ENCODE peak calls at places on chromosomes 11 and 22, in eight cellular contexts. H is CD8-positive, alpha-beta memory T cell; F is CD4-positive, CD25-positive, alpha-beta regulatory T cell; U is uterus; B is HCT116; V is psoas muscle; A is SK-N-SH; K is cardiac fibroblast. Z is an unnamed sample.

GRCh38 chr11:113255096-113255495 is 59.3 kb upstream of the TTC12 start:
- DNase-seq in B (no peak), F (no peak), U (no peak), V (no peak), K (no peak), H (no peak), A (no peak), Z (no peak)

GRCh38 chr11:86977441-86978050 is 22.4 kb upstream of the FZD4 start:
- DNase-seq in V (peak), U (no peak), K (peak), F (no peak), B (no peak), A (no peak), H (no peak), Z (no peak)

GRCh38 chr11:1706634-1707400 is 9.8 kb downstream of the KRTAP5-6 start:
- DNase-seq in K (peak), A (no peak), H (no peak), B (no peak), V (peak), F (no peak), U (no peak), Z (no peak)

GRCh38 chr11:2772544-2773031 is 72.8 kb upstream of the KCNQ1OT1 start:
- DNase-seq in A (no peak), K (no peak), H (no peak), F (no peak), U (no peak), B (peak), V (peak), Z (no peak)

GRCh38 chr11:127042445-127042844 is 41.9 kb upstream of the KIRREL3 start:
- DNase-seq in V (no peak), F (no peak), H (no peak), U (no peak), A (no peak), B (no peak), K (no peak), Z (no peak)

GRCh38 chr22:47816121-47816915 is 1053.9 kb downstream of the TBC1D22A start:
- DNase-seq in H (no peak), K (no peak), F (no peak), V (no peak), A (no peak), B (no peak), U (no peak), Z (no peak)

GRCh38 chr11:131488208-131488607 is 117.8 kb downstream of the NTM start:
- DNase-seq in U (no peak), A (no peak), K (no peak), H (no peak), F (no peak), B (no peak), V (no peak), Z (no peak)

GRCh38 chr11:17498058-17498457 is 21.4 kb upstream of the ABCC8 start:
- DNase-seq in A (no peak), B (peak), V (no peak), U (no peak), K (no peak), F (no peak), H (no peak), Z (peak)

GRCh38 chr11:117096140-117096972 is 1.9 kb downstream of the SIK3 start:
- DNase-seq in B (no peak), H (peak), K (peak), V (no peak), U (no peak), F (peak), A (peak), Z (peak)

GRCh38 chr11:116335078-116335477 is 437.7 kb downstream of the BUD13 start:
- DNase-seq in U (no peak), K (no peak), V (no peak), F (no peak), A (no peak), H (no peak), B (no peak), Z (no peak)

GRCh38 chr11:131549099-131549498 is 178.7 kb downstream of the NTM start:
- DNase-seq in H (no peak), B (no peak), A (no peak), F (no peak), V (no peak), U (no peak), K (no peak), Z (no peak)

GRCh38 chr22:37745548-37746365 is 48.9 kb downstream of the TRIOBP start:
- DNase-seq in F (peak), B (no peak), U (peak), A (peak), H (peak), V (peak), K (peak), Z (peak)

GRCh38 chr11:77325159-77325558 is 23.7 kb upstream of the GDPD4 start:
- DNase-seq in U (no peak), F (no peak), A (no peak), K (no peak), H (no peak), V (no peak), B (no peak), Z (no peak)

GRCh38 chr11:66619080-66619554 is 2.7 kb downstream of the RBM14 start:
- DNase-seq in U (no peak), B (no peak), K (peak), A (no peak), H (peak), F (peak), V (no peak), Z (no peak)

GRCh38 chr11:125978171-125978570 is 32.3 kb downstream of the VSIG10L2 start:
- DNase-seq in K (no peak), V (no peak), H (no peak), F (no peak), B (no peak), U (no peak), A (no peak), Z (no peak)

GRCh38 chr11:118996926-118997626 is 862 bp upstream of the CENATAC start:
- DNase-seq in U (no peak), K (no peak), H (peak), V (no peak), B (no peak), A (peak), F (no peak), Z (peak)

GRCh38 chr22:26483043-26483438 is 542 bp downstream of the HPS4 start:
- DNase-seq in U (no peak), A (no peak), K (no peak), B (no peak), F (no peak), V (no peak), H (no peak), Z (no peak)

GRCh38 chr22:31496735-31497146 is 405 bp downstream of the SFI1 start:
- DNase-seq in H (peak), F (peak), K (no peak), A (no peak), V (peak), U (no peak), B (no peak), Z (peak)

GRCh38 chr11:33997473-33998347 is 53.8 kb upstream of the CAPRIN1 start:
- DNase-seq in B (no peak), K (peak), F (no peak), V (no peak), U (no peak), H (no peak), A (peak), Z (no peak)

GRCh38 chr11:28616160-28616559 is 508.0 kb downstream of the METTL15 start:
- DNase-seq in B (no peak), H (no peak), V (no peak), A (no peak), K (no peak), U (no peak), F (no peak), Z (no peak)

GRCh38 chr11:30710216-30710615 is 124.1 kb upstream of the MPPED2 start:
- DNase-seq in B (no peak), U (no peak), V (no peak), F (no peak), K (peak), H (no peak), A (no peak), Z (no peak)

GRCh38 chr22:35102663-35103062 is 36.7 kb downstream of the ISX start:
- DNase-seq in F (no peak), U (no peak), H (no peak), K (peak), B (no peak), A (no peak), V (no peak), Z (peak)

GRCh38 chr11:126764221-126764620 is 236.3 kb downstream of the KIRREL3 start:
- DNase-seq in A (no peak), U (no peak), V (no peak), K (no peak), B (no peak), F (no peak), H (no peak), Z (peak)

GRCh38 chr11:116500833-116501622 is 271.8 kb downstream of the BUD13 start:
- DNase-seq in A (peak), B (no peak), U (no peak), K (no peak), V (no peak), H (no peak), F (no peak), Z (no peak)

GRCh38 chr11:10990637-10991036 is 132.8 kb upstream of the ZBED5 start:
- DNase-seq in A (no peak), H (no peak), F (no peak), K (no peak), U (no peak), V (no peak), B (no peak), Z (no peak)

GRCh38 chr11:61917357-61918109 is at the start of gene RAB3IL1:
- DNase-seq in F (no peak), H (no peak), K (peak), U (peak), A (peak), B (no peak), V (peak), Z (no peak)

GRCh38 chr11:70159612-70160570 is 43.2 kb upstream of the FADD start:
- DNase-seq in V (no peak), H (no peak), F (no peak), A (no peak), U (peak), K (peak), B (peak), Z (no peak)

GRCh38 chr11:3146612-3147256 is 18.4 kb downstream of the OSBPL5 start:
- DNase-seq in H (no peak), K (peak), A (peak), V (no peak), B (no peak), F (no peak), U (no peak), Z (no peak)

GRCh38 chr11:19510468-19510867 is 202.2 kb upstream of the NAV2 start:
- DNase-seq in H (no peak), F (no peak), A (no peak), V (no peak), K (no peak), B (no peak), U (no peak), Z (no peak)

GRCh38 chr11:95833378-95833777 is 43.1 kb downstream of the CEP57 start:
- DNase-seq in B (no peak), F (no peak), U (no peak), K (no peak), A (no peak), H (no peak), V (no peak), Z (no peak)

GRCh38 chr22:29312218-29313125 is 3.0 kb downstream of the RASL10A start:
- DNase-seq in V (no peak), B (no peak), F (no peak), K (no peak), U (no peak), A (peak), H (no peak), Z (no peak)

GRCh38 chr11:96199563-96200025 is 143.4 kb downstream of the MAML2 start:
- DNase-seq in V (no peak), A (no peak), B (no peak), H (no peak), U (no peak), F (peak), K (peak), Z (no peak)

GRCh38 chr22:39041908-39042307 is 1.2 kb downstream of the APOBEC3F start:
- DNase-seq in F (no peak), A (no peak), U (no peak), B (no peak), K (no peak), V (no peak), H (no peak), Z (no peak)

GRCh38 chr22:27554106-27554814 is 247.3 kb downstream of the MN1 start:
- DNase-seq in U (peak), H (no peak), A (no peak), F (no peak), V (no peak), B (no peak), K (peak), Z (no peak)

GRCh38 chr11:75471134-75471943 is 38.3 kb upstream of the KLHL35 start:
- DNase-seq in A (peak), U (no peak), K (no peak), H (no peak), F (no peak), V (no peak), B (no peak), Z (no peak)

GRCh38 chr11:9078113-9079041 is 13.0 kb downstream of the SCUBE2 start:
- DNase-seq in B (no peak), K (no peak), A (no peak), F (no peak), H (no peak), V (no peak), U (no peak), Z (no peak)

GRCh38 chr11:58395581-58395980 is 11.1 kb downstream of the OR5B3 start:
- DNase-seq in U (no peak), F (no peak), A (no peak), B (no peak), V (no peak), K (no peak), H (no peak), Z (no peak)

GRCh38 chr22:38504731-38505594 is 1.1 kb downstream of the DDX17 start:
- DNase-seq in A (peak), K (peak), B (no peak), F (peak), U (peak), V (peak), H (peak), Z (no peak)

DNA sequence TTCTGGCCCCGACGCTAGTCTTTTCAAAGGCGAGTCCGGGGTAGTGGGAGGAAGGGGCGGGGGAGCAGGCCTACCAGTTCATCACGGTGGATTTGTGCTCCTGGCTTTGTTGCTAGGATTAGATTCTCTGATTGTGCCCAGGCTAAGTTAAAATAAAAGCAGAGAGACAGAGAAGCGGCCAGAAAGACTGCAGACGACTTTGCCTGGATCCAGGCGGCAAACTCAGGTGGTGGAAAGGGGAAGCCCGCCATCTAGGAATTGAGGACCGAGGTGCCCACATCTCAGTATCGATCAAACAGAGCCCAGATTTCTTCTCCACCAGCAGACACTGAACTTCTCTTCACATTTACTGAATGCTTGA is 2.6 kb downstream of the FAT3 start:
- DNase-seq in A (peak), K (no peak), U (no peak), F (no peak), B (no peak), V (no peak), H (no peak), Z (no peak)
- H3K4me3 ChIP-seq in A (peak), K (no peak), U (peak), F (no peak), B (no peak), V (peak), H (no peak), Z (no peak)

DNA sequence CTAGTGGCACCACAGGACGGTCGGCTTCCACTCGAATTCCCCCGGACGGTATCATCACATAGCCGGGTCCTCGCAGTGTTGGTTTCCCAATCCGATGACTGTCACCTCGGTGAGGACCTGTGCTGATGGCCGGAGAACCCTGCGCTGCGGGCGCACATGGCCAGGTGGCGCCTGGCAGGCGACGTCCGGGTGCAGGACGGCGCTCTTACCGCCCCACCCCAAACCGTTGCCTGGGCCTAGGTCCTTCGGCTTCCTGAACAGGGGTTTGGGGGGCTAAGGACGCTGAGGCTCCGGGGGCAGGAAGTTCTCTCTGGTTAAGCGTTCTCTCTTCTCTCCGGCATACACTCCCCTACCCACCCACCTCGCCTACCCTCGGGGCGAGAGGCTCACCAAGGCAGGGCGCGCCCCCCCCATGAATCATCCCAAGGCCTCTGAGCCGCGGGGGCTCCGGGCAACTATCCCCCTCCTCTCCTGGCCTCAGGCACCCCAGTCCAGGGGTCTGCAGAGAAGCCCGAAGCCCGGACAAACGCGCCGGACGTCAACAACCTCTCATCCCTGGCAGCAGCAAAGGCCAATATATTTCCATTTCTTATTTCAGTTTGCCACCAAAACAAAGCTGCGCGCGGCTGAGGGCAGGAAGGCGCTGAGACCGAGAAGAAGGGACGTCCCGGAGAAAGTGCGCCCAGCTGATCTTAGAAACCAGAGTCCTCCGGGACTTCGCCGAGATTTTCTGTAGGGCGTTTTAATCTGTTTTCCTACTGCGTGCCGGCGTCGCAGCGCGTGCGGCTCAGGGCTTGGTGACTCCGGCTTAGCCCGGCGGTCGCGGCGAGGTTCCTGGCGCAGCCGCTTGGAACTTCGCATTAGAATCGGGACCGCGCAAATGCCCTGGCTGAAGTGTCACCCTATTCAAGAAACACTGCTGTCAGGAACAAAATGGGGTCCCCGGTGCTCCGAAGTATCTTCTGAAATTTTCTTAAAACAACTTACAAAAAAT is 5.6 kb downstream of the ALX4 start:
- DNase-seq in A (peak), H (no peak), V (no peak), K (no peak), B (no peak), U (no peak), F (no peak), Z (no peak)
- H3K4me3 ChIP-seq in A (no peak), H (no peak), V (peak), K (no peak), B (no peak), U (no peak), F (peak), Z (no peak)

DNA sequence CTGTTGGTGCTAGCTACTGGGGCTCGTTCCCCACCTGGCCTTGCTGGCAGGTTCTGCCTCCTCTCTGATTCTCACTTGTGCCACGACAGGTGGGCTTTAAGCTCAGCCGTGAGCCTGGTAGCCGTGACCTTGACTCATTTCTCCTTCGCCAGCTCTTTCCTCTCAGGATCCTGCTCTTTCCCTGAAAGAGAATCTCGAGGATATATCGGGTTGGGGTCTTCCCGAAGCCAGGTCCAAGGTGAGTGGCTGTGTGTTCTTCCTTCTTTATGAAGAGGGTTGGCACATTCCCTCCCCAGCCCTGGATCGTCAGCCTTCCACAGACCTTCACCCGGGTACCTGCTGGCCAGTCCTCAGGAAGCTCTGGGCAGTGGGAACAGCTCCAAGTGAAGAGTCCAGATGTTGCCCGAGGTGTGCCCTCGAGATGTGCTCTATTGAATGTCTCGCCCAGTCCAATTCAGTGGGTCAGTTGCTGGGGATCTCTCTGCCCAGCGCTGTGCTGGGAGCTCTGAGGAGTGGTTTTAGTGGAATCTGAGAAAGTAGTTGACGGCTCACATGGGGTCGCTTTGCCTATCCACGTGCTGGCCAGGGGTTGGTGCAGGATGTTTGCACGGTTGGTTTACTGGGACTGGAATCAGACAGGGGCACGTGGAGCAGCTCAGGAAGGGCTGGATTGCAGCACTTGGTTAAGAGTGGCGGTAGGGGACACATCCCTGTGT is 1.4 kb downstream of the ZNF74 start:
- DNase-seq in F (no peak), H (no peak), B (no peak), U (no peak), V (no peak), A (peak), K (no peak), Z (no peak)
- H3K4me3 ChIP-seq in F (no peak), H (no peak), B (peak), U (no peak), V (no peak), A (peak), K (no peak), Z (peak)

GRCh38 chr22:46079861-46080821 is 70.2 kb upstream of the PPARA start:
- DNase-seq in F (no peak), V (peak), B (no peak), K (no peak), A (peak), U (peak), H (no peak), Z (no peak)

GRCh38 chr22:46079093-46079860 is 71.0 kb upstream of the PPARA start:
- DNase-seq in H (no peak), B (no peak), F (no peak), V (peak), A (no peak), K (no peak), U (peak), Z (no peak)

GRCh38 chr22:46081831-46082210 is 68.5 kb upstream of the PPARA start:
- DNase-seq in V (peak), F (no peak), K (no peak), H (no peak), A (no peak), B (no peak), U (peak), Z (no peak)

GRCh38 chr22:46082633-46083032 is 67.7 kb upstream of the PPARA start:
- DNase-seq in U (no peak), K (no peak), A (no peak), B (no peak), V (no peak), F (no peak), H (no peak), Z (no peak)

DNA sequence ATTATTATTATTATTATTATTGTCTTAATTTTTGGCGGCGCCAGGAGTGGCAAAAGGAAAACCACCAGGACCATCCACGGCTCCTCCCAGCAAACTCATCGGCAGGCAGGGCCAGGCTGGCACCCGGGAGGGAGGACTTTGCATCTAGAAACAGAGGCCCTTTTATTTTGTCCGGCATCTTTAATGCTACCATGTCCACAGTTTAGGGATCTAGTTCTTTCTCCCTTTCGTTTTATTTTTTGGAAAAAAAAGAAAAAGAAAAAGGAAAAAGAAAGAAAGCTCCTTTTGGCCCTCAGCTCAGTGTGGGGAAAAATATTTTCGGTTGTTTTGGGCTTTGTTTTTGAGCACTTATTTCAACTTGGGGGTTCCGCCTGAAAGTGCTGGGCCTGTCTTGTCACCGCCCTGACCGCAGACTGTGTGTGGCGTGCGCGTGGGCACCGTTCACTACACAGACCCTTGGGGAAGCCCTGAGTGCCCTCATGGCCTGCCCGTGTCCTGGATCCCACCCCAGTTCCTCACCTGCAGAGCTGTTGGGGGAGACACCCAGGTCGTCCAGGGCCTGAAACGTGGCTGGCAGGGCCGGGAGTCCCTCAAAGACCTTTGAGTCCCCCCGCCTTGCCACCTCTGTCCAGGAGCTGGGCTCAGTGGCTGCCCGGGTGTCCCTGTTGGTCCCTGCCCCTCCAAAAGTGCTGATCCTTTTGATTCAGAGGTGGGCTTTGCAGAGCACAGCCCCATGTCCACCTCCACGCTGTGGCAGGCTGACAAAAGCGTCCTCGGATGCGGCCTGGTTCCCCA is 69.1 kb upstream of the PPARA start:
- DNase-seq in F (no peak), H (no peak), B (no peak), K (no peak), V (peak), U (peak), A (no peak), Z (no peak)
- H3K4me3 ChIP-seq in F (no peak), H (no peak), B (peak), K (peak), V (peak), U (peak), A (peak), Z (no peak)